ENCODE peak calls at places on chromosomes 12 and 14, in six cellular contexts. M is Kasumi-1; F is hypothalamus; P is T-helper 2 cell; X is AG20443; A is activated naive CD8-positive, alpha-beta T cell treated with anti-CD3 and anti-CD28 coated beads, Interleukin-2, amount 50 U/mL, for 24 hours. Y is an unnamed sample.

GRCh38 chr12:116673713-116674112 is 64.2 kb downstream of the SPRING1 start:
- DNase-seq in M (no peak), F (no peak), P (no peak), X (no peak), A (no peak), Y (no peak)

GRCh38 chr12:98256830-98257229 is 258.6 kb upstream of the TMPO start:
- DNase-seq in M (no peak), F (no peak), P (no peak), X (no peak), A (no peak), Y (no peak)

GRCh38 chr12:126706300-126706699 is 1560.7 kb upstream of the TMEM132C start:
- DNase-seq in M (no peak), F (no peak), P (no peak), X (no peak), A (no peak), Y (no peak)

GRCh38 chr12:56188116-56188785 is 1.0 kb downstream of the SMARCC2 start:
- DNase-seq in M (peak), F (no peak), P (no peak), X (no peak), A (no peak), Y (no peak)

GRCh38 chr14:55092326-55092725 is 36.7 kb upstream of the LGALS3 start:
- DNase-seq in M (no peak), F (no peak), P (no peak), X (peak), A (no peak), Y (no peak)

GRCh38 chr14:67240168-67240932 is 885 bp upstream of the PALS1 start:
- DNase-seq in M (peak), F (peak), P (peak), X (peak), A (peak), Y (peak)

GRCh38 chr14:90995785-90996184 is 64.7 kb downstream of the RPS6KA5 start:
- DNase-seq in M (no peak), F (no peak), P (no peak), X (no peak), A (no peak), Y (no peak)

GRCh38 chr12:123142518-123142840 is 8.4 kb downstream of the PITPNM2 start:
- DNase-seq in M (peak), F (no peak), P (no peak), X (no peak), A (no peak), Y (no peak)

GRCh38 chr12:102976609-102977280 is 19.3 kb downstream of the ASCL1 start:
- DNase-seq in M (no peak), F (no peak), P (no peak), X (no peak), A (no peak), Y (no peak)

GRCh38 chr12:80763874-80764273 is 47.2 kb downstream of the MYF5 start:
- DNase-seq in M (peak), F (no peak), P (no peak), X (peak), A (no peak), Y (peak)

GRCh38 chr14:49467091-49467490 is 119.1 kb downstream of the RPS29 start:
- DNase-seq in M (no peak), F (no peak), P (no peak), X (no peak), A (no peak), Y (no peak)

GRCh38 chr12:54134850-54135249 is 53.9 kb downstream of the SMUG1 start:
- DNase-seq in M (no peak), F (no peak), P (no peak), X (no peak), A (no peak), Y (no peak)

GRCh38 chr14:40417777-40418401 is 985.7 kb upstream of the FBXO33 start:
- DNase-seq in M (peak), F (no peak), P (no peak), X (no peak), A (peak), Y (peak)

Y was measured in neural crest cell.